ENCODE peak calls at places on chromosomes 1 and 21, in four cellular contexts. U is A673, A is nephron progenitor cell, W is H9. Y is an unnamed sample.

GRCh38 chr21:43937898-43938309 is 72.9 kb downstream of the AGPAT3 start:
- DNase-seq in U (peak), A (no peak), W (no peak), Y (no peak)

GRCh38 chr1:228295981-228296380 is 88.1 kb downstream of the OBSCN start:
- DNase-seq in U (no peak), A (no peak), W (no peak), Y (no peak)

GRCh38 chr21:44299458-44300261 is at the start of gene PFKL:
- DNase-seq in U (peak), A (peak), W (peak), Y (peak)

GRCh38 chr1:21257431-21258135 is 32.7 kb downstream of the ECE1 start:
- DNase-seq in U (no peak), A (no peak), W (no peak), Y (no peak)

GRCh38 chr21:31298618-31299269 is 45.3 kb downstream of the TIAM1 start:
- DNase-seq in U (no peak), A (no peak), W (no peak), Y (no peak)

GRCh38 chr1:235012436-235013210 is 116.0 kb downstream of the TOMM20 start:
- DNase-seq in U (no peak), A (no peak), W (no peak), Y (no peak)

GRCh38 chr1:204255225-204255624 is 41.4 kb upstream of the GOLT1A start:
- DNase-seq in U (peak), A (no peak), W (peak), Y (no peak)

GRCh38 chr1:25878690-25879089 is 3.2 kb upstream of the PAQR7 start:
- DNase-seq in U (no peak), A (no peak), W (no peak), Y (no peak)

GRCh38 chr1:18204568-18204967 is 97.0 kb downstream of the IGSF21 start:
- DNase-seq in U (no peak), A (no peak), W (no peak), Y (no peak)

GRCh38 chr1:55812281-55812680 is 597.1 kb upstream of the USP24 start:
- DNase-seq in U (no peak), A (no peak), W (no peak), Y (no peak)

GRCh38 chr1:197948926-197949899 is 32.0 kb downstream of the LHX9 start:
- DNase-seq in U (no peak), A (no peak), W (no peak), Y (no peak)

GRCh38 chr1:208239518-208240381 is 4.4 kb downstream of the PLXNA2 start:
- DNase-seq in U (no peak), A (no peak), W (no peak), Y (no peak)

GRCh38 chr1:95086949-95087533 is 14.3 kb upstream of the ALG14 start:
- DNase-seq in U (peak), A (peak), W (peak), Y (no peak)

GRCh38 chr1:225449261-225449660 is 21.4 kb upstream of the LBR start:
- DNase-seq in U (no peak), A (no peak), W (no peak), Y (no peak)

GRCh38 chr1:64234714-64235113 is 31.3 kb downstream of the UBE2U start:
- DNase-seq in U (no peak), A (no peak), W (no peak), Y (no peak)

GRCh38 chr1:75125161-75125681 is 9.0 kb upstream of the LHX8 start:
- DNase-seq in U (no peak), A (no peak), W (no peak), Y (no peak)

GRCh38 chr1:55870076-55870475 is 654.9 kb upstream of the USP24 start:
- DNase-seq in U (no peak), A (no peak), W (no peak), Y (no peak)

GRCh38 chr1:220045356-220046051 is 801 bp downstream of the EPRS1 start:
- DNase-seq in U (peak), A (no peak), W (no peak), Y (no peak)

GRCh38 chr1:12229835-12230548 is at the start of gene VPS13D:
- DNase-seq in U (peak), A (peak), W (peak), Y (peak)

GRCh38 chr1:7225711-7226505 is 440.7 kb downstream of the CAMTA1 start:
- DNase-seq in U (no peak), A (no peak), W (no peak), Y (no peak)

GRCh38 chr1:180920702-180921101 is 8.0 kb downstream of the KIAA1614 start:
- DNase-seq in U (no peak), A (no peak), W (no peak), Y (no peak)

GRCh38 chr1:228066416-228066815 is 16.1 kb upstream of the ARF1 start:
- DNase-seq in U (no peak), A (no peak), W (no peak), Y (no peak)

GRCh38 chr1:239718997-239719628 is 332.7 kb downstream of the CHRM3 start:
- DNase-seq in U (no peak), A (no peak), W (no peak), Y (no peak)

GRCh38 chr1:243712242-243712641 is 137.8 kb downstream of the AKT3 start:
- DNase-seq in U (no peak), A (no peak), W (no peak), Y (no peak)

GRCh38 chr1:85449356-85449755 is 15.6 kb downstream of the DDAH1 start:
- DNase-seq in U (peak), A (no peak), W (no peak), Y (no peak)

GRCh38 chr21:26385721-26386120 is 187.4 kb downstream of the CYYR1 start:
- DNase-seq in U (peak), A (no peak), W (no peak), Y (no peak)

GRCh38 chr21:42644223-42645208 is 8.9 kb upstream of the PDE9A start:
- DNase-seq in U (no peak), A (no peak), W (no peak), Y (no peak)

GRCh38 chr1:106268070-106268469 is 788.4 kb upstream of the PRMT6 start:
- DNase-seq in U (peak), A (peak), W (no peak), Y (no peak)

GRCh38 chr21:20999567-21000169 is 1.5 kb downstream of the NCAM2 start:
- DNase-seq in U (peak), A (peak), W (peak), Y (no peak)

GRCh38 chr1:12636098-12636950 is 7.6 kb upstream of the AADACL4 start:
- DNase-seq in U (no peak), A (peak), W (peak), Y (no peak)

GRCh38 chr1:228472655-228473054 is 14.5 kb upstream of the RNF187 start:
- DNase-seq in U (no peak), A (no peak), W (no peak), Y (no peak)

GRCh38 chr1:171884475-171884874 is 43.2 kb downstream of the DNM3 start:
- DNase-seq in U (no peak), A (no peak), W (no peak), Y (no peak)

GRCh38 chr1:226132731-226133503 is 53.6 kb downstream of the ACBD3 start:
- DNase-seq in U (peak), A (no peak), W (no peak), Y (no peak)

GRCh38 chr1:64948905-64949833 is 17.2 kb downstream of the JAK1 start:
- DNase-seq in U (peak), A (no peak), W (no peak), Y (no peak)

GRCh38 chr1:184019066-184019465 is 18.5 kb downstream of the COLGALT2 start:
- DNase-seq in U (peak), A (no peak), W (no peak), Y (no peak)

GRCh38 chr1:178324003-178324402 is 172.8 kb downstream of the CLEC20A start:
- DNase-seq in U (no peak), A (no peak), W (no peak), Y (no peak)

GRCh38 chr1:52424238-52424637 is 19.8 kb downstream of the PRPF38A start:
- DNase-seq in U (no peak), A (no peak), W (no peak), Y (no peak)

GRCh38 chr1:21020151-21020550 is 156.5 kb downstream of the EIF4G3 start:
- DNase-seq in U (no peak), A (no peak), W (no peak), Y (no peak)

GRCh38 chr1:15031251-15031930 is 122.2 kb upstream of the TMEM51 start:
- DNase-seq in U (no peak), A (no peak), W (no peak), Y (no peak)

GRCh38 chr1:169024800-169025253 is 81.7 kb upstream of the ATP1B1 start:
- DNase-seq in U (no peak), A (no peak), W (no peak), Y (no peak)
- TF ChIP-seq CTCF in U (no peak), A (no peak), W (no peak), Y (no peak)

GRCh38 chr1:80217377-80217986 is 1211.0 kb upstream of the ADGRL4 start:
- DNase-seq in U (peak), A (peak), W (no peak), Y (no peak)
- TF ChIP-seq CTCF in U (peak), A (peak), W (peak), Y (peak)

DNA sequence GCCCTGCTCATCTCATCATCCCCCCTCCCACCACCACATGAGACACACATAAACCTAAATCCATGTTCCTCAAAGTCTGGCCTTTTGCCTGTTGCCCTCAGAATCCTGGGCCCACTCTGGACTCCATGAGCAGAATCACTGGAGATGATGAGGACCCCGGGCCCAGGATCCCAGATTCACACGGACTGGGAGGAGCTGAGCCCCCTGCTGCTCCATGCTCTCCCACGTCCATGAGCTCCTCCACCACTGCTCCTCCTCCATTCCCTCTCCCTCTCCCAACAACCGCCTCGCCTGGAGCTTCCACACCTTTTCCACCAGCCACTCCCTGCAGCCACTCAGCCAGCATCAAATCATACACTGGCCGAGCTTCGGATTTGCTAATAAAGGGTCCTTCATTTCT is 47.6 kb downstream of the GLIS1 start:
- DNase-seq in U (no peak), A (no peak), W (no peak), Y (no peak)
- TF ChIP-seq CTCF in U (no peak), A (no peak), W (no peak), Y (no peak)

DNA sequence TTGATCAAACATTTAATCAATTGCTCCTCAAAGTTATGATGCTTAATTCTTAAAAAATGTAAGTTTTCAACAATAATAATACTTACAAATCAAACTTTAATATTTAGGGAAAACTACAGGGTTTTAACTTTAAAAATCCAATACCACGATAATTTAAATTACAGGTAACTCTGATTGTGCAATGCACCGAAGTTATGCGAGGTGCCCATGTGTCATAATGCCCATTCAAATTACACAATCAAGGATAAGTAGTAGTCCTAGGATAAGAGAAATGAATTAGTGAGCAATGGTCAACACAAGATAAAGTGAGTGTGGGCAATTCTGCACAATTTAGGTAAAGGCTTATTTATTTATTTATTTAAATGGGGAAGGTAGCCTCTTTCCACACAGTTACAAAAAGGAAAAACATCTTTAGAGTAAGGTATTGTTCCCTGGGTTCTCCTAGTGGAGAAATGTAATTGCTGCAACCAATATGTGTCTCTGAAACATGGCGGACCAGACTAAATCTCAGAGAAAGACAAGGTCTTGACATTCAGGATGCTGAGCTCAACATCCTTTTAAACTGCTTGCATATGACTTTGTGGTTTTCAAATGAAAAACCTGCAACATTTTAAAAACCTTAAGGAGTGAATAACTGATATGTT is 164.2 kb downstream of the TTLL7 start:
- DNase-seq in U (no peak), A (no peak), W (no peak), Y (no peak)
- TF ChIP-seq CTCF in U (no peak), A (no peak), W (peak), Y (peak)

GRCh38 chr1:59552001-59552400 is 255.1 kb downstream of the FGGY start:
- DNase-seq in U (no peak), A (no peak), W (peak), Y (no peak)
- TF ChIP-seq CTCF in U (no peak), A (no peak), W (no peak), Y (no peak)

GRCh38 chr1:34781844-34782391 is 904 bp downstream of the GJB3 start:
- DNase-seq in U (no peak), A (no peak), W (no peak), Y (no peak)
- TF ChIP-seq CTCF in U (no peak), A (no peak), W (no peak), Y (peak)

GRCh38 chr1:41135196-41135947 is 106.7 kb downstream of the SCMH1 start:
- DNase-seq in U (peak), A (no peak), W (no peak), Y (no peak)
- TF ChIP-seq CTCF in U (no peak), A (no peak), W (no peak), Y (no peak)

DNA sequence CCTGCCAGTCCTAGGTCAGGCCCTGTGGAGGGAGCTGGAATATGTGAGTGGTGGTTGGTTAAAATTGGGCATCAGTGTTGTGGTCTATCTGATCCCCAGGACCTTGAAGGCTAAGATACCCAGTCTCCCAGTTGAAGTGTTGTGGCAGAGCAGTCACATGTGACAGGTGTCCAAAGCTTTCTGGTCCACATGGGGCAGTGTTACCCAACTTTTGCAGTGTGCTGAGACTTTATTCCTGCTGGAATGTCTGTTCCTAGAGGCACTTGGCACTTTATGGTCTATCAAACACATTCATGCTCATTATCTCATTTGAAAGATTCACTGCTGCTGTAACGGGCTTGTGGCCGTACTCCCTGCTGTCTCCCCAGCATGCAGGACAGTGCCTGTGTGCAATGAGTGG is 21.0 kb upstream of the LORICRIN start:
- DNase-seq in U (peak), A (no peak), W (no peak), Y (no peak)
- TF ChIP-seq CTCF in U (peak), A (no peak), W (peak), Y (peak)